ENCODE peak calls at places on chromosome 3, in four cellular contexts. R is A549, I is prostate gland, V is progenitor cell of endocrine pancreas. S is an unnamed sample.

GRCh38 chr3:93981649-93982048 is 1.7 kb downstream of the ARL13B start:
- DNase-seq in R (no peak), I (no peak), V (no peak), S (no peak)

GRCh38 chr3:119347036-119347435 is 52.9 kb downstream of the ARHGAP31 start:
- DNase-seq in R (no peak), I (no peak), V (no peak), S (no peak)

GRCh38 chr3:20898962-20899361 is 713.0 kb upstream of the SGO1 start:
- DNase-seq in R (no peak), I (no peak), V (no peak), S (no peak)

GRCh38 chr3:16865335-16865734 is 19.4 kb upstream of the PLCL2 start:
- DNase-seq in R (no peak), I (no peak), V (no peak), S (no peak)

GRCh38 chr3:53238881-53239280 is 16.9 kb downstream of the TKT start:
- DNase-seq in R (peak; percentile 78), I (no peak), V (no peak), S (no peak)

GRCh38 chr3:67198374-67198773 is 200.3 kb downstream of the KBTBD8 start:
- DNase-seq in R (no peak), I (no peak), V (no peak), S (no peak)

GRCh38 chr3:34357461-34357860 is 559.0 kb downstream of the PDCD6IP start:
- DNase-seq in R (no peak), I (no peak), V (no peak), S (no peak)

GRCh38 chr3:174198199-174198598 is 660.9 kb upstream of the NAALADL2 start:
- DNase-seq in R (no peak), I (no peak), V (no peak), S (no peak)

GRCh38 chr3:152488449-152488848 is 219.7 kb downstream of the MBNL1 start:
- DNase-seq in R (no peak), I (no peak), V (no peak), S (no peak)

GRCh38 chr3:62403765-62404164 is 30.4 kb upstream of the FEZF2 start:
- DNase-seq in R (no peak), I (no peak), V (no peak), S (no peak)

GRCh38 chr3:56980798-56981390 is 79.6 kb upstream of the SPATA12 start:
- DNase-seq in R (peak; percentile 72), I (no peak), V (no peak), S (no peak)

GRCh38 chr3:94522488-94522887 is 459.6 kb downstream of the NSUN3 start:
- DNase-seq in R (peak; percentile 11), I (no peak), V (no peak), S (no peak)

GRCh38 chr3:24683511-24684384 is 189.1 kb upstream of the THRB start:
- DNase-seq in R (peak; percentile 67), I (peak; percentile 28), V (no peak), S (peak; percentile 12)

GRCh38 chr3:168272343-168272984 is 176.7 kb upstream of the GOLIM4 start:
- DNase-seq in R (no peak), I (no peak), V (no peak), S (no peak)

GRCh38 chr3:61890586-61890985 is 329.2 kb downstream of the PTPRG start:
- DNase-seq in R (no peak), I (no peak), V (no peak), S (no peak)

GRCh38 chr3:195872097-195872496 is 36.3 kb downstream of the TNK2 start:
- DNase-seq in R (no peak), I (no peak), V (no peak), S (no peak)

GRCh38 chr3:169410430-169410829 is 253.1 kb downstream of the MECOM start:
- DNase-seq in R (no peak), I (no peak), V (no peak), S (no peak)

GRCh38 chr3:136595862-136596697 is 156.1 kb downstream of the STAG1 start:
- DNase-seq in R (no peak), I (no peak), V (no peak), S (no peak)

GRCh38 chr3:181976526-181976925 is 264.8 kb downstream of the SOX2 start:
- DNase-seq in R (no peak), I (no peak), V (no peak), S (no peak)

GRCh38 chr3:123949606-123950005 is 11.4 kb downstream of the CCDC14 start:
- DNase-seq in R (no peak), I (no peak), V (no peak), S (no peak)

GRCh38 chr3:190697901-190698300 is 164.6 kb downstream of the GMNC start:
- DNase-seq in R (no peak), I (no peak), V (no peak), S (no peak)

GRCh38 chr3:79032686-79033318 is 735.0 kb downstream of the ROBO1 start:
- DNase-seq in R (peak; percentile 69), I (peak; percentile 15), V (no peak), S (peak; percentile 22)
- TF ChIP-seq CTCF in R (peak; percentile 65), I (peak; percentile 80), V (peak; percentile 84), S (peak; percentile 79)

GRCh38 chr3:100753846-100754245 is 44.6 kb downstream of the TFG start:
- DNase-seq in R (no peak), I (no peak), V (no peak), S (no peak)
- TF ChIP-seq CTCF in R (no peak), I (no peak), V (no peak), S (no peak)

GRCh38 chr3:46497556-46498265 is at the start of gene RTP3:
- DNase-seq in R (no peak), I (no peak), V (no peak), S (no peak)
- TF ChIP-seq CTCF in R (no peak), I (no peak), V (no peak), S (no peak)

GRCh38 chr3:154954750-154955149 is 125.4 kb upstream of the MME start:
- DNase-seq in R (peak; percentile 21), I (no peak), V (no peak), S (no peak)
- TF ChIP-seq CTCF in R (no peak), I (peak; percentile 15), V (peak; percentile 36), S (no peak)

GRCh38 chr3:71255498-71255897 is 328.0 kb downstream of the FOXP1 start:
- DNase-seq in R (no peak), I (no peak), V (no peak), S (no peak)
- TF ChIP-seq CTCF in R (no peak), I (no peak), V (no peak), S (no peak)

DNA sequence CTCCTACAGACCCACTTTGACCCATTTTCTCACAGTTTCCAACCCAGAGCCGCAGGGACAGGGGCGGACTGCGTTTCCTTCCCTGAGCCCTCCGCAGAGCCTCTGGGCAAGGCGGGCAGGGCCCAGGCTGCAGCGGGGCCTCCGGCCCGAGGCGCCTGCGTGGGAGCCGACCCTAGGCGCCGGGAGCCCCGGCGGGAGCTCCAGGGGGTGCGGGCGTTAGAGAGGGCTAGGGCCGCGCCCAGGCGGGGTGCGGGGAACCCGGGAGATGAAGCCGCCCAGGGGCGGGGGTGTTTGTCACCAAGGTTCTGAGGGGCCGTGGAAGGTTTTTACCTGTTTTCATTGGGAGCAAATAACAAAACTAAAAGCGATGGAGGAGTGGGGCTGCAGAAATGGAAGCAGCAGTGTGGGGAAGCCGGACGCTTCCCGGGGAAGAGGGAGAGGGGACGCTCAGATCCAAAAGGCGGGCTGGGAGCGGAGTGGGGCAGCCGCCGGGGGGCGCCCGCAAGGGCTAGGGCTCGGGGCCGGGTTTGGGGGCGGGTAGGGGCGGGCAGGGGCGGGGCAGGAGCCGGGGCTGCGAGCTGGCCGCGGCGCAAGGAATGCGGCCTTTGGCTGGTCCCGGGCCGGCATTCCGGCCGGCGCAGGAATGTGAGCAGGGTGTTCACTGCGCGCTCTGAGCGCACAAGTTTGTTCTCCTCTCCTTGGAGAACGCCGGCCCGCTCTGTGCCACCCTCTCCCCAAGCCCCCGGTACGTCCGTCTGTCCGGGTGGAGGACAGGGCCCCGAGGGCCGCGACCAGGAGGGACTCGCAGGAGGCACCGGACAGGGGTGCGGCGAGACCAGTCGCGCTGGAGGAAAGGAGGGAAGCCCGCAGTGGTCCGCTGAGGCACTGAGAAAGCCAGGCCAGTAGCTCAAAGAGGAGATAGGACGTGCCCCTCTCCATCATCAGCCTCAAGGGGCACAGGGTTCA is 61.1 kb downstream of the AMOTL2 start:
- DNase-seq in R (peak; percentile 73), I (peak; percentile 65), V (peak; percentile 65), S (peak; percentile 75)
- TF ChIP-seq CTCF in R (peak; percentile 56), I (no peak), V (peak; percentile 62), S (peak; percentile 50)

GRCh38 chr3:179546814-179547241 is 15.9 kb upstream of the ACTL6A start:
- DNase-seq in R (no peak), I (no peak), V (no peak), S (no peak)
- TF ChIP-seq CTCF in R (no peak), I (no peak), V (no peak), S (no peak)

S was measured in endothelial cell.